ENCODE peak calls at places on chromosomes 6 and 20, in four cellular contexts. Y, W, L and F are unnamed samples. For H3K9me3, the result is how much of the 10 kb centered on the place peaks cover.

GRCh38 chr20:51945177-51945576 is 142.9 kb upstream of the SALL4 start:
- DNase-seq in Y (no peak), W (no peak), L (no peak), F (no peak)

GRCh38 chr20:38514185-38514584 is 41.5 kb downstream of the RALGAPB start:
- DNase-seq in Y (no peak), W (no peak), L (no peak), F (no peak)

GRCh38 chr6:71239694-71240093 is 48.9 kb upstream of the OGFRL1 start:
- DNase-seq in Y (no peak), W (no peak), L (no peak), F (no peak)

GRCh38 chr20:49054032-49054643 is 8.0 kb downstream of the CSE1L start:
- DNase-seq in Y (no peak), W (no peak), L (no peak), F (no peak)

GRCh38 chr6:40717411-40718057 is 130.4 kb upstream of the LRFN2 start:
- DNase-seq in Y (no peak), W (no peak), L (no peak), F (no peak)

GRCh38 chr6:106287215-106287614 is 38.3 kb downstream of the ATG5 start:
- DNase-seq in Y (no peak), W (no peak), L (no peak), F (no peak)

GRCh38 chr6:111540971-111541719 is 58.1 kb upstream of the REV3L start:
- DNase-seq in Y (no peak), W (no peak), L (no peak), F (no peak)

GRCh38 chr6:129844118-129844891 is 16.8 kb downstream of the TMEM244 start:
- DNase-seq in Y (peak), W (no peak), L (no peak), F (no peak)

GRCh38 chr6:165096868-165097267 is 212.5 kb downstream of the C6orf118 start:
- DNase-seq in Y (no peak), W (no peak), L (no peak), F (no peak)

GRCh38 chr6:143040018-143040417 is 20.7 kb upstream of the AIG1 start:
- DNase-seq in Y (no peak), W (no peak), L (no peak), F (no peak)

GRCh38 chr20:33890557-33890956 is 79.4 kb downstream of the CHMP4B start:
- DNase-seq in Y (no peak), W (no peak), L (no peak), F (no peak)

GRCh38 chr6:16397623-16398022 is 159.2 kb downstream of the GMPR start:
- DNase-seq in Y (no peak), W (no peak), L (no peak), F (no peak)

GRCh38 chr20:16846011-16846410 is 97.9 kb downstream of the OTOR start:
- DNase-seq in Y (no peak), W (no peak), L (no peak), F (no peak)

GRCh38 chr20:60206259-60206658 is 248.0 kb downstream of the CDH26 start:
- DNase-seq in Y (no peak), W (no peak), L (no peak), F (no peak)

GRCh38 chr20:4875578-4876067 is 125.7 kb downstream of the SLC23A2 start:
- DNase-seq in Y (no peak), W (no peak), L (no peak), F (no peak)

DNA sequence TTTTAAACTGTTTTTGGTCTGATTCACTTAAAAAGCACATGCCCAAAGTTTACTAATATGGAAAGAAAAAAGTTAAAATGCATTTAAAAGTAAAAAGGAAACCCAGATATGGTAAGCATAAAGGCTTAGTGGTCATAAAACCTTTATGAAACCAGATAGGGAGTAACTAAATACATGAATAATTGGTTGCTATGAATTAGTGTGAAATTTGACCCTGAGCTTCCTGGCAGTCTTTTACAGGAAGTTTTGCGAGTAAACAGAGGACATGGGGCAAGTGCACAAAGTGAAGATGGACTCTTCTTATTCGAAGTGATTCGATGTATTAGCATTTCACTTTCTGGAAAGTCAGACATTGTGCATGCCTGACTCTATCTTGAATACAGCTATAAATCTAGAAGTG is 90.9 kb upstream of the MLIP start:
- DNase-seq in Y (no peak), W (no peak), L (no peak), F (no peak)
- H3K4me3 ChIP-seq in Y (no peak), W (peak), L (no peak), F (no peak)

GRCh38 chr20:29297411-29298270 is 1959.8 kb upstream of the DEFB115 start:
- DNase-seq in Y (no peak), W (peak), L (no peak), F (no peak)

GRCh38 chr20:29296256-29297230 is 1960.9 kb upstream of the DEFB115 start:
- DNase-seq in Y (no peak), W (peak), L (no peak), F (no peak)

GRCh38 chr20:29299811-29300578 is 1957.5 kb upstream of the DEFB115 start:
- DNase-seq in Y (no peak), W (peak), L (no peak), F (no peak)

GRCh38 chr20:29298759-29299613 is 1958.5 kb upstream of the DEFB115 start:
- DNase-seq in Y (no peak), W (peak), L (no peak), F (no peak)

DNA sequence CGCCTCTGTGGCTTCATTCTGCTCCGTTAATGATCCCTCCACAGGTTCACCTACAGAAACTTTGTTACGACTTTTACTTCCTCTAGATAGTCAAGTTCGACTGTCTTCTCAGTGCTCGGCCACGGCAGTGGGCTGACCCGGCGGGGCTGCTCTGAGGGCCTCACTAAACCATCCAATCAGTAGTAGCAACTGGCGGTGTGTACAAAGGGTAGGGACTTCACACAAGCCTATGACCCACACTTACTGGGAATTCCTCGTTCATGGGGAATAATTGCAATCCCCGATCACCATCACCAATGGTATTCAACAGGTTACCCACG is 1959.2 kb upstream of the DEFB115 start:
- DNase-seq in Y (no peak), W (no peak), L (no peak), F (no peak)
- H3K9me3 ChIP-seq in Y (under half), W (under half), L (under half), F (under half)

DNA sequence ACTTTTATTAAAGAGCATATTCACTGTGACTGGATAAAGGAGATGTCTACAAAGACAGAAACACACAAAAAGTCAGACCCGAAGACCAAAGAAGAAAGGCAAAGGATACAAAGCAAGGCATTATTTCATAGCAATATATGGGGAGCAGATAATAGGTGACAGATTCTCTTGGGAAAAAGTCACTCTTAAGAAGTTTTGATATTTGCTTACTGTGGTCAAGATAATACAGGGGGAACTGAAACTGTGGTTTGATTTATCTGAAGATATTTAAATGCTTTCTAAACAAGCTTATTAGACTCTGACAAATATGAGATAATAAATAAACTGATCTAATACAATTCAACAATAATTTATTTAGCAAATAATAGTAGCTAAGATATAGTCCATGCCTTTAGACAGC is 14.7 kb downstream of the CYP39A1 start:
- DNase-seq in Y (no peak), W (no peak), L (no peak), F (no peak)
- H3K4me3 ChIP-seq in Y (no peak), W (no peak), L (no peak), F (no peak)

DNA sequence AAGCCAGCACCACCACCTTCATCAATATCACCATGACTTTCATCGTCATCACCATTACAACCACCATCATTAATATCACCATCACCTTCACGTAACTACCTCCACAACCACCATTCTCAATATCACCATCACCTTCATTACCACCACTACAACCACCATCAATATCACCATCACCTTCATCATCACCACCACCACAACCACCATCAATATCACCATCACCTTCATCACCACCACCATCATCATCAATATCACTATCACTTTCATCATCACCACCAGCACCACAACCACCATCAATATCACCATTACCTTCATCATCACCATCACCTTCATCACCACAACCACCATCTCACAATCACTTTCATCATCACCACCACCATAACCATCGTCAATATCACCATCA is 225.3 kb upstream of the SULF2 start:
- DNase-seq in Y (no peak), W (no peak), L (no peak), F (no peak)
- H3K9me3 ChIP-seq in Y (under half), W (under half), L (under half), F (under half)